ENCODE peak calls at places on chromosome 12, in eight cellular contexts. D, M, Z, H, E, S, Y and N are unnamed samples.

GRCh38 chr12:57793920-57794319 is 11.3 kb downstream of the TSFM start:
- DNase-seq in S (no peak), Y (no peak), D (no peak), E (no peak), Z (no peak), H (no peak), M (no peak), N (no peak)

GRCh38 chr12:9935026-9935425 is 2.9 kb upstream of the CLEC2A start:
- DNase-seq in H (no peak), Y (no peak), Z (no peak), D (no peak), S (no peak), E (no peak), M (no peak), N (no peak)

GRCh38 chr12:62785941-62786559 is 148.9 kb downstream of the PPM1H start:
- DNase-seq in H (no peak), Z (peak; percentile 61), Y (peak; percentile 91), M (no peak), D (no peak), S (peak; percentile 82), E (no peak), N (no peak)

GRCh38 chr12:53191096-53191884 is 10.6 kb upstream of the CSAD start:
- DNase-seq in H (peak; percentile 60), D (no peak), Y (no peak), E (no peak), S (no peak), M (no peak), Z (no peak), N (no peak)

GRCh38 chr12:124286414-124286813 is 8.5 kb upstream of the RFLNA start:
- DNase-seq in S (no peak), H (no peak), M (peak; percentile 57), E (no peak), Y (no peak), D (no peak), Z (no peak), N (no peak)

GRCh38 chr12:53659011-53659551 is 16.8 kb downstream of the ATP5MC2 start:
- DNase-seq in Y (no peak), M (peak; percentile 86), E (peak; percentile 88), H (no peak), S (peak; percentile 25), Z (peak; percentile 82), D (no peak), N (no peak)

GRCh38 chr12:3885179-3886094 is 12.2 kb upstream of the PARP11 start:
- DNase-seq in H (no peak), Y (peak; percentile 60), D (peak; percentile 72), E (no peak), S (peak; percentile 17), Z (no peak), M (no peak), N (no peak)

GRCh38 chr12:105492591-105492990 is 162.1 kb downstream of the C12orf75 start:
- DNase-seq in Y (no peak), M (no peak), H (no peak), Z (no peak), D (no peak), S (no peak), E (no peak), N (no peak)

GRCh38 chr12:123457980-123458779 is at the start of gene SNRNP35:
- DNase-seq in S (peak; percentile 69), M (peak; percentile 55), E (peak; percentile 72), Z (peak; percentile 78), Y (peak; percentile 92), H (peak; percentile 88), D (peak; percentile 89), N (peak; percentile 82)

GRCh38 chr12:26017484-26018211 is 59.2 kb downstream of the RASSF8 start:
- DNase-seq in D (peak; percentile 75), M (no peak), S (peak; percentile 21), E (no peak), Y (peak; percentile 86), H (no peak), Z (no peak), N (no peak)

GRCh38 chr12:65324056-65324455 is 45.6 kb downstream of the MSRB3 start:
- DNase-seq in D (no peak), Y (no peak), E (no peak), Z (no peak), M (no peak), S (no peak), H (no peak), N (no peak)

GRCh38 chr12:92573104-92573503 is 129.7 kb upstream of the PLEKHG7 start:
- DNase-seq in Y (no peak), M (peak; percentile 60), H (no peak), Z (no peak), S (no peak), E (no peak), D (no peak), N (no peak)

GRCh38 chr12:8687846-8688601 is 9.8 kb upstream of the RIMKLB start:
- DNase-seq in M (peak; percentile 64), Z (no peak), S (peak; percentile 36), E (no peak), Y (peak; percentile 89), H (no peak), D (peak; percentile 77), N (no peak)

GRCh38 chr12:32087301-32087700 is 19.3 kb upstream of the BICD1 start:
- DNase-seq in H (no peak), E (no peak), D (no peak), Z (no peak), M (no peak), S (no peak), Y (no peak), N (no peak)

GRCh38 chr12:47024463-47024862 is 55.0 kb upstream of the PCED1B start:
- DNase-seq in H (no peak), Y (no peak), M (no peak), E (no peak), Z (no peak), S (no peak), D (no peak), N (no peak)

GRCh38 chr12:131536337-131536736 is 174.6 kb upstream of the SFSWAP start:
- DNase-seq in H (no peak), S (no peak), E (no peak), Z (no peak), D (no peak), M (no peak), Y (no peak), N (peak; percentile 44)